ENCODE peak calls at places on chromosomes 2 and 18, in five cellular contexts. F is body of pancreas, P is kidney epithelial cell, C is PC-9, T is prostate gland. Q is an unnamed sample. For H3K27me3, the result is how much of the 10 kb centered on the place peaks cover.

GRCh38 chr18:3652380-3653262 is 202.6 kb downstream of the TGIF1 start:
- DNase-seq in P (peak), F (no peak), C (peak), T (peak), Q (peak)

GRCh38 chr2:232857158-232857563 is 12.9 kb upstream of the SNORC start:
- DNase-seq in T (no peak), F (no peak), C (no peak), P (peak), Q (no peak)

GRCh38 chr2:173210270-173211196 is 134.9 kb downstream of the MAP3K20 start:
- DNase-seq in F (peak), T (peak), C (peak), P (peak), Q (peak)

GRCh38 chr18:58605027-58606020 is 23.6 kb downstream of the ALPK2 start:
- DNase-seq in F (no peak), T (no peak), C (no peak), P (peak), Q (peak)

GRCh38 chr2:29213871-29214341 is 98.7 kb downstream of the CLIP4 start:
- DNase-seq in F (no peak), C (no peak), T (no peak), P (no peak), Q (peak)

GRCh38 chr18:63339920-63340484 is 20.4 kb upstream of the BCL2 start:
- DNase-seq in F (no peak), C (no peak), P (no peak), T (no peak), Q (no peak)

GRCh38 chr2:31227711-31228125 is 6.2 kb upstream of the EHD3 start:
- DNase-seq in F (no peak), T (peak), C (no peak), P (no peak), Q (peak)

GRCh38 chr2:207265849-207266248 is 100.1 kb upstream of the KLF7 start:
- DNase-seq in T (no peak), C (no peak), F (no peak), P (no peak), Q (no peak)

GRCh38 chr2:128317186-128317897 is 1.3 kb downstream of the HS6ST1 start:
- DNase-seq in C (no peak), P (no peak), F (peak), T (peak), Q (no peak)

GRCh38 chr2:95389256-95390119 is 13.0 kb upstream of the FAHD2A start:
- DNase-seq in T (no peak), P (no peak), C (peak), F (peak), Q (peak)

GRCh38 chr2:84947010-84947593 is 23.9 kb upstream of the KCMF1 start:
- DNase-seq in C (no peak), T (no peak), P (no peak), F (no peak), Q (no peak)

GRCh38 chr2:94982661-94983060 is 42.8 kb upstream of the MAL start:
- DNase-seq in F (no peak), T (no peak), C (peak), P (peak), Q (peak)

GRCh38 chr18:51506811-51507210 is 309.3 kb upstream of the MEX3C start:
- DNase-seq in P (no peak), C (no peak), F (no peak), T (no peak), Q (no peak)

GRCh38 chr2:179805001-179805400 is 56.4 kb downstream of the ZNF385B start:
- DNase-seq in C (no peak), F (no peak), P (no peak), T (no peak), Q (no peak)

GRCh38 chr18:54662986-54663385 is 71.9 kb downstream of the DYNAP start:
- DNase-seq in T (no peak), F (no peak), C (no peak), P (no peak), Q (no peak)

GRCh38 chr2:20663196-20664070 is 3.5 kb upstream of the GDF7 start:
- DNase-seq in T (no peak), P (no peak), C (no peak), F (no peak), Q (no peak)

GRCh38 chr2:106996136-106996769 is 110.3 kb upstream of the ST6GAL2 start:
- DNase-seq in F (no peak), T (no peak), P (no peak), C (no peak), Q (no peak)

GRCh38 chr2:172204309-172204708 is 101.6 kb upstream of the DLX2 start:
- DNase-seq in T (no peak), F (no peak), C (no peak), P (no peak), Q (no peak)

GRCh38 chr2:219571311-219572236 is at the start of gene OBSL1:
- DNase-seq in F (peak), C (peak), P (no peak), T (peak), Q (peak)

GRCh38 chr2:3956892-3957291 is 253.5 kb downstream of the DCDC2C start:
- DNase-seq in P (no peak), F (no peak), T (no peak), C (no peak), Q (no peak)

GRCh38 chr2:241609859-241610793 is 26.8 kb downstream of the THAP4 start:
- DNase-seq in T (peak), P (peak), F (peak), C (peak), Q (peak)

DNA sequence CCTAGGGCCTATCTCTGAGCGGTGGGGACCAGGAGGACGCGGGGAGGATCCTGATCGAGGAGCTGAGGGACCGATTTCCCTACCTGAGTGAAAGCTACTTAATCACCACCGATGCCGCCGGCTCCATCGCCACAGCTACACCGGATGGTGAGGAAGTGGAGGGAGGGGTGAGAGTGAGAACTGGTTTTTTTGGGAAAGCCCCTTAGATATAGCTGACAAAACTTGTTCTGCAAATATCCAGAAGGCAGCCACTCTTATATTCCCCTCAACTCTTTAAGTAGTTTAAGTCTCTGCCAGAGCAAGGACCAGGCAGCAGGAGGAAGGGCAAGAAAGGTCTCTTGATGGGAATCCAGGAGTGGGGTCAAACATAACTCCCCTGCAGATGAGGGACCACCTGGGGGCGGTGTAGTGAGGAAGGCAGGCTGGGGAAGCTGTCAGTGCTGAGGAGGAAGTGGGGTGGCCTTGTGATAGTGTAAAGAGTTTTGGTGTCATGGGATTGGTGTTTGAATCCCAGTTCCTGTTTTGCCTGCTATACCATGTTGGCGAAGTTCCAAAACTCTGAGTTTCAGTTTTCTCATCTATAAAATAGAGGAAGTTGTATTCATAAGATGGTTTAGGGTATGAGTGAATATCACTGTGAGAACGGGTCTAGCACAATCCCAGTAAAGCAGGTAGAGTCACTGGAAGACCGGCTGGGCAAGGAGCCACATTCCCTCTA is 3.4 kb downstream of the NAGK start:
- DNase-seq in P (no peak), T (no peak), F (no peak), C (no peak), Q (peak)
- TF ChIP-seq CTCF in P (no peak), T (peak), F (no peak), C (no peak), Q (peak)

GRCh38 chr2:66694087-66694858 is 259.3 kb downstream of the MEIS1 start:
- DNase-seq in T (no peak), P (no peak), F (no peak), C (no peak), Q (peak)
- H3K27me3 ChIP-seq in T (under half), P (under half), F (under half), C (under half), Q (under half)

GRCh38 chr2:43406643-43407042 is 180.2 kb upstream of the ZFP36L2 start:
- DNase-seq in C (no peak), F (no peak), P (no peak), T (no peak), Q (no peak)
- TF ChIP-seq CTCF in C (no peak), F (no peak), P (no peak), T (no peak), Q (no peak)

DNA sequence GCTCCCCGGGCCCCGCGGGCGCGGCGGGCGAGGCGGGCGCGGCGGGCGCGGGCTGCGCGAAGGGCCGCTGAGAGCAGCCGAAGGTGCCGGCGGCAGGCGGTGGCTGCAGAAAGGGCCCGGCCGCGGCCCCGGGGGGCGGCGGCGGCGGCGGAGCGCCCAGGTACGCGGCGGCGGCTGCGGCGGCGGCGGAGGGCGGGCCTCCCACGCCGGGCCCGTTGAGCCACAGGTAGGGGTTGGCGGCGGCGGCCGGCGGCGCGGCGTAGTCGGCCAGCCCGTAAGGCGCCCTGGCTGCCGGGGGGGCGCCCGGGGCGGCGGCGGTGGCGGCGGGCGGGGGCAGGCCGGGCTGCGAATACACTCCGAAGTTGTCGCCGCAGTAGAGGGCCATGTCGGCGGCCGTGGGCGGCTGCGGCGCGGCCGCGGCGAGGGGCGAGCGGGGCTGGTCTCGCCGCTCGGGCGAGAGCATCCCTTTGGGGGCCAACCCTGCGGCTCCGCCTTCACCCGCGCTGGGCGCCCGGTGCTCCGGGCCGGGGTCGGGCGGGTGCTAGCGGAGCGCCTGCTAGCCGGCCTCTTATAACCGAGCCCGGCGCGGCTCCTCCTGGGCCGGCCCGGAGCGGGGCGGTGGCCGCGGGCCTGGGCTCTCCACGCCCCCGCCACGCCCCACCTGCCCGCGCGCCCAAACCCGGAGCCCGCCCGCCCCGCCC is at the start of gene FOXI3:
- DNase-seq in C (no peak), F (no peak), P (no peak), T (no peak), Q (no peak)
- H3K27me3 ChIP-seq in C (under half), F (under half), P (under half), T (under half), Q (half or more)

DNA sequence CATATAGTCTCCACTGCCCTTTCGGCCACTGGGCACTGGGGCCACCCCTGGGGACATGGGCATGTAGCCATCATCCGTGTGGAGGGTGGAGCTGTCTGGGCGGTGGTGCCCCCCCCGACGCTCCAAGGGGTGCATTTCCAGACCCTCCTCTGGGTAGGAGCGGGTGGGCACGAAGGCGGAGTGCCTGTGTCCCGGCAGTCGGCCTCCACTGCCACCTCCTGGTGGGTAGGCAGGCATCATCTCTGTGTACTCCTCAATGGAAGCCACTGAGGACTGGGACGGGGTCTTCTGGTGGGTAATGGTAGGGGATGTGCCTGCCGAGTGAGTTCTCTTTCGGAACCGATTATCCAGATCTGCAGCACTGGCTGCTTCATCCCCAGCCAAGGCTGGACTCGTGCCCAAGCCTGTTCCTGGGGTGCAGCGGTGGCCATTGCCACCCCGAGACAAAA is 2.8 kb downstream of the IRS1 start:
- DNase-seq in F (peak), C (no peak), P (no peak), T (peak), Q (no peak)
- TF ChIP-seq CTCF in F (peak), C (peak), P (peak), T (peak), Q (peak)

GRCh38 chr2:65835106-65835505 is 402.7 kb upstream of the SPRED2 start:
- DNase-seq in P (no peak), T (no peak), C (no peak), F (no peak), Q (no peak)
- H3K27me3 ChIP-seq in P (under half), T (under half), C (under half), F (under half), Q (under half)

GRCh38 chr2:70069049-70069448 is 18.2 kb upstream of the PCBP1 start:
- DNase-seq in T (no peak), F (no peak), C (no peak), P (no peak), Q (peak)

GRCh38 chr2:70073493-70073892 is 13.8 kb upstream of the PCBP1 start:
- DNase-seq in P (no peak), T (no peak), C (no peak), F (no peak), Q (no peak)

GRCh38 chr2:70068119-70068518 is 19.2 kb upstream of the PCBP1 start:
- DNase-seq in P (no peak), F (no peak), C (no peak), T (no peak), Q (no peak)

GRCh38 chr2:70070557-70071268 is 16.6 kb upstream of the PCBP1 start:
- DNase-seq in P (peak), F (peak), T (peak), C (peak), Q (peak)
- TF ChIP-seq CTCF in P (peak), F (peak), T (peak), C (peak), Q (peak)

GRCh38 chr2:46870051-46870839 is 45.4 kb downstream of the MCFD2 start:
- DNase-seq in P (no peak), T (no peak), C (no peak), F (no peak), Q (no peak)

GRCh38 chr2:46872876-46873631 is 42.6 kb downstream of the MCFD2 start:
- DNase-seq in C (no peak), F (no peak), T (no peak), P (no peak), Q (no peak)

GRCh38 chr2:46871976-46872381 is 43.6 kb downstream of the MCFD2 start:
- DNase-seq in T (no peak), F (no peak), C (no peak), P (no peak), Q (no peak)

GRCh38 chr2:46866770-46867246 is 48.8 kb downstream of the MCFD2 start:
- DNase-seq in F (peak), C (no peak), P (no peak), T (peak), Q (no peak)

GRCh38 chr2:46869621-46870020 is 46.0 kb downstream of the MCFD2 start:
- DNase-seq in C (no peak), P (no peak), T (no peak), F (no peak), Q (no peak)
- H3K27me3 ChIP-seq in C (under half), P (under half), T (under half), F (under half), Q (under half)

GRCh38 chr18:35256947-35257346 is 16.1 kb downstream of the ZNF397 start:
- DNase-seq in P (no peak), F (no peak), C (no peak), T (no peak), Q (no peak)

GRCh38 chr18:35248429-35248828 is 7.6 kb downstream of the ZNF397 start:
- DNase-seq in T (no peak), P (no peak), C (no peak), F (no peak), Q (no peak)

GRCh38 chr18:35252466-35252865 is 11.6 kb downstream of the ZNF397 start:
- DNase-seq in P (no peak), C (no peak), F (no peak), T (no peak), Q (no peak)

DNA sequence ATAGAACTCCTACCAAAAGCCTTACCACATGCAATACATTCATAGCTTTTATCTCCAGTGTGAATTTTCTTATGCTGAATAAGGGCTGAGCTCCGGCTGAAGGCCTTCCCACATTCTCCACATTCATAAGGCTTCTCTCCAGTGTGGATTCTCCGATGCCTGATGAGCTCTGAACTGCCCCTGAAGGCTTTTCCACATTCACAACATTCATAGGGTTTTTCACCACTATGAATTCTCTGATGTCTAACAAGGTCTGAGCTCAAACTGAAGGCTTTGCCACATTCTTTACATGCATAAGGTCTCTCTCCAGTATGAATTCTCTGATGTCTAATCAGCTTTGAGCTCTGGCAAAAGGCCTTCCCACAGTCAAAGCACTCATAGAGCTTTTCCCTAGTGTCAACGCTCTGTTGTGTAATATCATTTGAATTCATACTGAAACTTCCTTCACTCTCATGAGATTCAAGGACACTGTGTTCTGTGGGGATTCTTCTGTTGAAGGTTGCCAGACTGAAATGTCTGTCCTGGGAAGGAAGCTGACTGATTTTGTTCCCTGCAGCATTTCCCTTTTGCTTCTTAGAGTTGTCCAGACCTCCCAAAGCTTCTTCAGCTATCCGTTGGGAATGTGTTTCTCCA is 12.9 kb downstream of the ZNF397 start:
- DNase-seq in P (no peak), T (no peak), F (no peak), C (no peak), Q (no peak)
- TF ChIP-seq CTCF in P (no peak), T (no peak), F (no peak), C (no peak), Q (no peak)

GRCh38 chr2:38066415-38066814 is 9.5 kb downstream of the CYP1B1 start:
- DNase-seq in C (no peak), F (no peak), P (no peak), T (no peak), Q (no peak)
- H3K27me3 ChIP-seq in C (under half), F (under half), P (under half), T (under half), Q (under half)

Q was measured in foreskin keratinocyte.